ENCODE peak calls at places on chromosomes 3 and 15, in five cellular contexts. One of them, this sample, is unnamed. For H3K4me1, the result is how much of the 10 kb centered on the place peaks cover.

GRCh38 chr3:126928921-126929485 is 53.9 kb upstream of the PLXNA1 start:
- DNase-seq in IMR-90: no peak
- DNase-seq in trophoblast cell: peak
- DNase-seq in MM.1S: no peak
- DNase-seq in kidney: no peak
- DNase-seq in this sample: no peak

GRCh38 chr15:48974865-48975264 is 11.1 kb upstream of the SHC4 start:
- DNase-seq in IMR-90: no peak
- DNase-seq in trophoblast cell: no peak
- DNase-seq in MM.1S: no peak
- DNase-seq in kidney: no peak
- DNase-seq in this sample: no peak

GRCh38 chr3:10992017-10992945 is at the start of gene SLC6A1:
- DNase-seq in IMR-90: no peak
- DNase-seq in trophoblast cell: no peak
- DNase-seq in MM.1S: no peak
- DNase-seq in kidney: no peak
- DNase-seq in this sample: no peak

GRCh38 chr15:99015677-99016568 is 8.3 kb upstream of the PGPEP1L start:
- DNase-seq in IMR-90: no peak
- DNase-seq in trophoblast cell: peak
- DNase-seq in MM.1S: no peak
- DNase-seq in kidney: peak
- DNase-seq in this sample: no peak

GRCh38 chr15:62847900-62848489 is 194.6 kb upstream of the TPM1 start:
- DNase-seq in IMR-90: peak
- DNase-seq in trophoblast cell: peak
- DNase-seq in MM.1S: peak
- DNase-seq in kidney: no peak
- DNase-seq in this sample: peak

GRCh38 chr3:140854961-140855360 is 86.7 kb upstream of the SLC25A36 start:
- DNase-seq in IMR-90: no peak
- DNase-seq in trophoblast cell: peak
- DNase-seq in MM.1S: no peak
- DNase-seq in kidney: no peak
- DNase-seq in this sample: no peak

GRCh38 chr3:155960060-155960459 is 89.6 kb downstream of the GMPS start:
- DNase-seq in IMR-90: peak
- DNase-seq in trophoblast cell: peak
- DNase-seq in MM.1S: no peak
- DNase-seq in kidney: no peak
- DNase-seq in this sample: no peak

GRCh38 chr15:68612533-68612932 is 33.7 kb downstream of the CORO2B start:
- DNase-seq in IMR-90: no peak
- DNase-seq in trophoblast cell: no peak
- DNase-seq in MM.1S: no peak
- DNase-seq in kidney: no peak
- DNase-seq in this sample: no peak

GRCh38 chr15:50182233-50183013 is 427 bp downstream of the SLC27A2 start:
- DNase-seq in IMR-90: peak
- DNase-seq in trophoblast cell: peak
- DNase-seq in MM.1S: peak
- DNase-seq in kidney: peak
- DNase-seq in this sample: peak

GRCh38 chr15:31438601-31439265 is 112.1 kb downstream of the KLF13 start:
- DNase-seq in IMR-90: no peak
- DNase-seq in trophoblast cell: no peak
- DNase-seq in MM.1S: no peak
- DNase-seq in kidney: no peak
- DNase-seq in this sample: no peak

GRCh38 chr15:31439328-31439727 is 112.7 kb downstream of the KLF13 start:
- DNase-seq in IMR-90: no peak
- DNase-seq in trophoblast cell: peak
- DNase-seq in MM.1S: peak
- DNase-seq in kidney: no peak
- DNase-seq in this sample: peak

GRCh38 chr15:31437686-31438085 is 111.1 kb downstream of the KLF13 start:
- DNase-seq in IMR-90: no peak
- DNase-seq in trophoblast cell: no peak
- DNase-seq in MM.1S: no peak
- DNase-seq in kidney: no peak
- DNase-seq in this sample: no peak

GRCh38 chr15:31442203-31443090 is 115.8 kb downstream of the KLF13 start:
- DNase-seq in IMR-90: peak
- DNase-seq in trophoblast cell: peak
- DNase-seq in MM.1S: no peak
- DNase-seq in kidney: no peak
- DNase-seq in this sample: peak

DNA sequence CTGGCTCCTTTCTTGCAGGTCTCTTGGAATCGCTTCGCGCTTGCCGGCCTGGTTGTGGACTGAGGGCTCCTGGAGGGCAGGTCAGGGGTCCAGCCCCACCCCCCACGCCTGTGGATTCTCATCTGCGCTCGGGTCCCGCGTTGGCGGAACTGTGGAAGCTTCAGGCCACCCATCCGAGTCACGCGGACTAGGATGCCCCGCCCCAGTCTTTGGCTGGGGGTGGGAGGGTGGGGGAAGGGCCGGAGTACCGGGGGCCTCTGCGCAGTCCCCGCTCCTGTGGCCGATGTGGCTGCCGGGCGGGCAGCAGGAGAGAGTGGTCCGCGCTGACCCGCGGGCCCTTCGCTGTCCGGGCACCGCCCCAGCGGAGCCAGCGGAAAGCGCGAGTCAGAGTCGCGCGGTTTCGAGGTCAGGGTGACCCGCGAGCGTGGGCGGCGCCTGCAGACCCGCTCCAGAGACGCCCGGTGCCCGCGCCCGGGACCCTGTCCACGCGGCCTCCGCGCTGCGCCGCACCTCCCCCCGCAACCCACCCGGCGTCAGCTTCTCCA is 114.2 kb downstream of the KLF13 start:
- DNase-seq in IMR-90: peak
- DNase-seq in trophoblast cell: peak
- DNase-seq in MM.1S: no peak
- DNase-seq in kidney: peak
- DNase-seq in this sample: peak
- H3K9ac ChIP-seq in IMR-90: peak
- H3K9ac ChIP-seq in trophoblast cell: no peak
- H3K9ac ChIP-seq in MM.1S: no peak
- H3K9ac ChIP-seq in kidney: peak
- H3K9ac ChIP-seq in this sample: peak

GRCh38 chr15:101453123-101454120 is 36.1 kb downstream of the PCSK6 start:
- DNase-seq in IMR-90: no peak
- DNase-seq in trophoblast cell: no peak
- DNase-seq in MM.1S: no peak
- DNase-seq in kidney: peak
- DNase-seq in this sample: no peak

GRCh38 chr15:101454365-101454764 is 35.1 kb downstream of the PCSK6 start:
- DNase-seq in IMR-90: no peak
- DNase-seq in trophoblast cell: no peak
- DNase-seq in MM.1S: no peak
- DNase-seq in kidney: no peak
- DNase-seq in this sample: no peak

GRCh38 chr15:101452572-101452971 is 36.9 kb downstream of the PCSK6 start:
- DNase-seq in IMR-90: no peak
- DNase-seq in trophoblast cell: no peak
- DNase-seq in MM.1S: no peak
- DNase-seq in kidney: peak
- DNase-seq in this sample: no peak

GRCh38 chr15:101456079-101456791 is 33.3 kb downstream of the PCSK6 start:
- DNase-seq in IMR-90: no peak
- DNase-seq in trophoblast cell: peak
- DNase-seq in MM.1S: no peak
- DNase-seq in kidney: no peak
- DNase-seq in this sample: no peak

DNA sequence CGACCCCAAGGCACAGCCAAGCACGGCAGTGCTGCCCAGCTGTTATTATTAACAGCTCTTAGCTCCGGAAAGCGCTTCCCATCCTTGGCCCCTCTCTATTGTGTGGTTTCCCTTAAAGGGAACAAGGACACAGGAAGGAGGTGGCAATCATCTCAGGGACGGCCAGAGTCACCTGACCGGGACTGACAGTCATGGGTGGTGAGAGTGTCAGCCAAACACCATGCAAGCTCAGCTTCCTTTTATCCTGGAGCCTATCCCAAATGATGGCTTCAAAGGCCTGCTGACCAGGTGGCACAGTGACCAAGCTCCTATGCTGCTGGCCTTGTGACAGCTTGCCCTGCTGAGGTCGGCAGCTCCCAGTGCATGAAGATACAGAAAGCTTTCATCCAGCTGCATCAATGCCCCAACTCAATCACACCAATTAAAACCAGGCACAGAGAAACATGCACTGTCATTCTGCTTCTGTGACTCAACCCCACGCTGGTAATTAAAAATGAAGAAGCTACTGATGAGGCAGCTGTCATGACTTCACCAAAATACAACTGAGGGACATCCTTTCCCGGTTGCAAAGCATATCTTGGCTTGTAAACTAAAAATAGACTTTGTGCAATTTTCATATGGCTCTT is 34.1 kb downstream of the PCSK6 start:
- DNase-seq in IMR-90: no peak
- DNase-seq in trophoblast cell: no peak
- DNase-seq in MM.1S: no peak
- DNase-seq in kidney: peak
- DNase-seq in this sample: no peak
- H3K27ac ChIP-seq in IMR-90: no peak
- H3K27ac ChIP-seq in trophoblast cell: no peak
- H3K27ac ChIP-seq in MM.1S: no peak
- H3K27ac ChIP-seq in kidney: no peak
- H3K27ac ChIP-seq in this sample: no peak

DNA sequence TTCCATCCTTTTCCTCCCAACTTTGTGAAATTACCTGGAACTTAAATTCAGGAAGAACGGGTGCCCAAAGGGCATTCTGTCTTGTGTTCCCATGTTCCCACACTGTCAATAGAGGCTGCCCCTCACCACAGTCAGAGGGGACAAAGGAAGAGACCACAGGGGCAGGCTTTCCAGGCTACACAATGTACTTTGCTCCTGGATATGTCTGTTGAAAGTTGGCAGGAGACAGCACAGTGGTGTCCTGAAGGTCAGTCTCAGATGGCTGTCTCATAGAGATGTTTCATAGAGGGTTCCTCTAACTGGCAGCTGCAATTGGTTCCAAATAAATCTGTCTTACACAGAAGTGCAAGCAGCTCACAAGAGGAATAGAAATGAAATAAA is 107.8 kb upstream of the TGFBR2 start:
- DNase-seq in IMR-90: no peak
- DNase-seq in trophoblast cell: no peak
- DNase-seq in MM.1S: no peak
- DNase-seq in kidney: no peak
- DNase-seq in this sample: no peak
- H3K4me1 ChIP-seq in IMR-90: under half
- H3K4me1 ChIP-seq in trophoblast cell: under half
- H3K4me1 ChIP-seq in MM.1S: under half
- H3K4me1 ChIP-seq in kidney: under half
- H3K4me1 ChIP-seq in this sample: under half

DNA sequence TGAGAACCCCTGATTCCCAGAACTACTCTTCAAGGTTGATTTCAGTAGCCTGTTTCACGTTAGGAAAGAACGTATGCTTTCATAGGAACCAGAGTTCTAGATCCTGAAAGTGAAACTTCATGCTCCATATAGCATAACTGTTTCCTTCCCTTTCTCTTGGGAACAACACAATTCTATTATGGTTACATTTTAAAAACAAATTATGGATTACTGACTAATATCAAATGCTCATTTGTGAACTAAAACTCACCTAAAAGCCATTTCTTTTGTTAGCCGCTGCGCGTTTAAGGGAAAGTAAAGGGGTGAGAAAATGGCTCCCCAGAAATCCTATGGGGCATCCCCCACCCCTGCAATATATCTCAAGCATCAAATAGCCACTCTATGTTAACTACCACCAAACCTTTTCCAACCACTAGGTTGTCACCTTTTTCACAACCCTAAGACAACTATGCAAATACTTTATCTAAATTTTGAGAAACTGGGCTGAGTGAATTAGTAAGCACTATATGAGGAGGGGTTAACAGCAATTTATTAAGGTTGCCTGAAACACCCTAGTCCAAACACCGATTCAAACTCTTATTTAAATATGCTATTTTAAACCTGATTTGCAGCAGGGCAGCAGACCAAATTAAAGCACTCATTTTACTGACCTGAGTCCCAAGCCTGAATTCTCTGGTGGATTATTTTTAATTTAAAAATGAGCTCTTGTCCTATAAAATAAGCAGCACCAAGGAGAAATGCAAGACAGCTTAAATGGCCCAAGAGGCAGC is 2.4 kb downstream of the SIAH2 start:
- DNase-seq in IMR-90: no peak
- DNase-seq in trophoblast cell: no peak
- DNase-seq in MM.1S: peak
- DNase-seq in kidney: no peak
- DNase-seq in this sample: no peak
- H3K9ac ChIP-seq in IMR-90: peak
- H3K9ac ChIP-seq in trophoblast cell: no peak
- H3K9ac ChIP-seq in MM.1S: peak
- H3K9ac ChIP-seq in kidney: peak
- H3K9ac ChIP-seq in this sample: peak

GRCh38 chr3:114519415-114519814 is 225.6 kb downstream of the TIGIT start:
- DNase-seq in IMR-90: peak
- DNase-seq in trophoblast cell: peak
- DNase-seq in MM.1S: no peak
- DNase-seq in kidney: no peak
- DNase-seq in this sample: no peak
- H3K27ac ChIP-seq in IMR-90: no peak
- H3K27ac ChIP-seq in trophoblast cell: no peak
- H3K27ac ChIP-seq in MM.1S: no peak
- H3K27ac ChIP-seq in kidney: no peak
- H3K27ac ChIP-seq in this sample: no peak

GRCh38 chr15:90190606-90191343 is 10.4 kb upstream of the SEMA4B start:
- DNase-seq in IMR-90: no peak
- DNase-seq in trophoblast cell: no peak
- DNase-seq in MM.1S: peak
- DNase-seq in kidney: peak
- DNase-seq in this sample: peak

GRCh38 chr15:90192961-90193786 is 8.0 kb upstream of the SEMA4B start:
- DNase-seq in IMR-90: peak
- DNase-seq in trophoblast cell: no peak
- DNase-seq in MM.1S: no peak
- DNase-seq in kidney: peak
- DNase-seq in this sample: no peak

GRCh38 chr15:90191344-90191687 is 9.8 kb upstream of the SEMA4B start:
- DNase-seq in IMR-90: no peak
- DNase-seq in trophoblast cell: no peak
- DNase-seq in MM.1S: no peak
- DNase-seq in kidney: no peak
- DNase-seq in this sample: no peak

GRCh38 chr15:90191795-90192494 is 9.2 kb upstream of the SEMA4B start:
- DNase-seq in IMR-90: no peak
- DNase-seq in trophoblast cell: no peak
- DNase-seq in MM.1S: peak
- DNase-seq in kidney: peak
- DNase-seq in this sample: peak

GRCh38 chr15:90194655-90195054 is 6.5 kb upstream of the SEMA4B start:
- DNase-seq in IMR-90: no peak
- DNase-seq in trophoblast cell: no peak
- DNase-seq in MM.1S: no peak
- DNase-seq in kidney: no peak
- DNase-seq in this sample: no peak
- H3K4me1 ChIP-seq in IMR-90: under half
- H3K4me1 ChIP-seq in trophoblast cell: under half
- H3K4me1 ChIP-seq in MM.1S: under half
- H3K4me1 ChIP-seq in kidney: under half
- H3K4me1 ChIP-seq in this sample: under half

This sample was measured in colonic mucosa.